ENCODE peak calls at places on chromosomes 5 and 9, in eight cellular contexts. I is A549, K is psoas muscle, M is K562, B is choroid plexus epithelial cell, N is fibroblast of pulmonary artery, W is fibroblast of the aortic adventitia, S is astrocyte of the spinal cord. P is an unnamed sample.

GRCh38 chr9:127877566-127877998 is at the start of gene AK1:
- DNase-seq in W (peak; percentile 53), N (peak; percentile 54), S (peak; percentile 51), B (peak; percentile 45), K (peak; percentile 83), M (peak; percentile 82), I (no peak), P (peak; percentile 85)

GRCh38 chr5:91150636-91151035 is 232.5 kb downstream of the ARRDC3 start:
- DNase-seq in W (no peak), K (no peak), B (no peak), S (no peak), M (no peak), N (no peak), I (no peak), P (no peak)

GRCh38 chr5:139146809-139147742 is 51.1 kb downstream of the SIL1 start:
- DNase-seq in I (no peak), M (no peak), S (no peak), B (peak; percentile 37), K (no peak), N (no peak), W (no peak), P (no peak)

GRCh38 chr5:165138261-165138660 is 1632.8 kb downstream of the MAT2B start:
- DNase-seq in N (no peak), S (peak; percentile 22), K (no peak), M (no peak), W (no peak), B (no peak), I (no peak), P (no peak)

GRCh38 chr9:10674586-10674985 is 61.8 kb upstream of the PTPRD start:
- DNase-seq in W (no peak), N (no peak), B (no peak), S (no peak), I (no peak), M (no peak), K (no peak), P (no peak)

GRCh38 chr9:14722391-14723035 is at the start of gene CER1:
- DNase-seq in B (no peak), I (no peak), M (no peak), W (no peak), N (no peak), S (no peak), K (no peak), P (no peak)

GRCh38 chr9:106755727-106756126 is 107.2 kb upstream of the ZNF462 start:
- DNase-seq in I (no peak), M (no peak), S (no peak), W (no peak), N (no peak), B (no peak), K (peak; percentile 18), P (no peak)

GRCh38 chr5:159022178-159022556 is 77.5 kb downstream of the EBF1 start:
- DNase-seq in B (peak; percentile 69), S (peak; percentile 73), M (no peak), N (peak; percentile 82), K (peak; percentile 39), I (no peak), W (peak; percentile 90), P (peak; percentile 93)

GRCh38 chr9:121021294-121021693 is 28.8 kb downstream of the C5 start:
- DNase-seq in W (no peak), M (no peak), N (no peak), I (no peak), S (no peak), B (no peak), K (no peak), P (peak; percentile 71)

GRCh38 chr5:111069839-111070238 is 1.7 kb upstream of the TSLP start:
- DNase-seq in M (no peak), N (peak; percentile 78), B (peak; percentile 72), I (no peak), W (peak; percentile 97), S (peak; percentile 51), K (no peak), P (peak; percentile 77)

GRCh38 chr5:53422539-53422938 is 57.9 kb upstream of the FST start:
- DNase-seq in I (no peak), M (no peak), S (peak; percentile 87), B (peak; percentile 79), K (no peak), N (peak; percentile 95), W (peak; percentile 82), P (peak; percentile 75)

GRCh38 chr9:73411494-73411893 is 259.8 kb downstream of the ANXA1 start:
- DNase-seq in K (no peak), S (no peak), N (no peak), M (no peak), W (no peak), I (no peak), B (peak; percentile 3), P (no peak)

GRCh38 chr5:148981353-148981752 is 81.5 kb downstream of the SH3TC2 start:
- DNase-seq in N (no peak), S (no peak), I (no peak), K (no peak), W (no peak), B (no peak), M (no peak), P (no peak)

GRCh38 chr5:151719228-151719861 is 32.6 kb upstream of the SPARC start:
- DNase-seq in W (peak; percentile 76), I (peak; percentile 33), M (no peak), S (no peak), K (no peak), B (peak; percentile 70), N (peak; percentile 74), P (no peak)

GRCh38 chr9:34370970-34371880 is 5.5 kb downstream of the MYORG start:
- DNase-seq in W (no peak), B (peak; percentile 12), I (no peak), N (no peak), M (no peak), S (no peak), K (no peak), P (no peak)

GRCh38 chr9:81266674-81267073 is 422.7 kb downstream of the TLE1 start:
- DNase-seq in B (peak; percentile 70), I (no peak), K (no peak), M (no peak), S (peak; percentile 33), N (peak; percentile 17), W (peak; percentile 2), P (peak; percentile 58)

GRCh38 chr5:66616495-66617222 is 20.5 kb downstream of the MAST4 start:
- DNase-seq in I (no peak), N (peak; percentile 56), B (no peak), K (no peak), W (peak; percentile 4), M (no peak), S (no peak), P (no peak)

GRCh38 chr9:85142461-85143401 is 473.2 kb downstream of the NTRK2 start:
- DNase-seq in N (peak; percentile 3), S (no peak), M (peak; percentile 4), B (no peak), K (peak; percentile 55), I (peak; percentile 16), W (peak; percentile 27), P (peak; percentile 29)

GRCh38 chr9:80387828-80388227 is 816.1 kb downstream of the TLE4 start:
- DNase-seq in K (no peak), I (no peak), B (no peak), S (no peak), W (no peak), N (no peak), M (no peak), P (no peak)

GRCh38 chr5:119179857-119180641 is 109.2 kb downstream of the DMXL1 start:
- DNase-seq in I (no peak), B (peak; percentile 53), N (no peak), K (no peak), S (peak; percentile 24), W (peak; percentile 2), M (no peak), P (peak; percentile 47)

GRCh38 chr9:77022783-77023440 is 3.5 kb downstream of the FOXB2 start:
- DNase-seq in S (no peak), K (no peak), W (no peak), M (no peak), B (no peak), N (no peak), I (no peak), P (no peak)
- TF ChIP-seq CTCF in S (peak; percentile 1), K (no peak), W (no peak), M (no peak), B (no peak), N (no peak), I (no peak), P (no peak)

GRCh38 chr9:12748016-12748415 is 26.8 kb upstream of the LURAP1L start:
- DNase-seq in S (peak; percentile 19), I (no peak), M (no peak), N (peak; percentile 36), K (no peak), W (peak; percentile 59), B (peak; percentile 31), P (peak; percentile 78)

GRCh38 chr9:12759767-12760166 is 15.1 kb upstream of the LURAP1L start:
- DNase-seq in M (no peak), S (peak; percentile 71), W (peak; percentile 69), K (no peak), N (peak; percentile 68), I (no peak), B (peak; percentile 57), P (peak; percentile 72)

GRCh38 chr9:12748954-12749353 is 25.9 kb upstream of the LURAP1L start:
- DNase-seq in W (no peak), K (no peak), I (no peak), S (no peak), M (no peak), N (no peak), B (no peak), P (no peak)

DNA sequence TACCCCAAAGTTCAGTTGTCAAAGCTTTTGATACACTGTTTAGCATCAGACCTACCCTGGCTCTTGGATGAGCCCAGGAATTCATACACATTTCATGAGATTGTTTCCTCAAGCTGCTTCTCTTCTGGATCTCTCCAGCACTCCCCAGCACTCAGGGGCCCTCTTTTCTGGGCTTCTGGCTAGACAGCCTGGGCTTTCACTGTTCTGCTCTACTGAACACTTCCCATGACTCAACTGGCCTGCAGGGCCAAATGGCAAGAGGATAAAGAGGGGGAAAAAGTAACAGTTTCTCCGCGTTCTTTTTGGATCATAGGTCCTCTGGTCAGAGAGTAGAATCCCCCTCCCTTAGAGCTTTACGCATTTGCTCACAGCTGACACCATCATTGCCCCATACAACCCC is 20.9 kb upstream of the LURAP1L start:
- DNase-seq in W (no peak), M (no peak), S (no peak), I (no peak), K (no peak), N (no peak), B (no peak), P (no peak)
- H3K4me3 ChIP-seq in W (no peak overlapping the region), M (no peak overlapping the region), S (no peak overlapping the region), I (no peak overlapping the region), K (no peak overlapping the region), N (no peak overlapping the region), B (no peak overlapping the region), P (no peak overlapping the region)

DNA sequence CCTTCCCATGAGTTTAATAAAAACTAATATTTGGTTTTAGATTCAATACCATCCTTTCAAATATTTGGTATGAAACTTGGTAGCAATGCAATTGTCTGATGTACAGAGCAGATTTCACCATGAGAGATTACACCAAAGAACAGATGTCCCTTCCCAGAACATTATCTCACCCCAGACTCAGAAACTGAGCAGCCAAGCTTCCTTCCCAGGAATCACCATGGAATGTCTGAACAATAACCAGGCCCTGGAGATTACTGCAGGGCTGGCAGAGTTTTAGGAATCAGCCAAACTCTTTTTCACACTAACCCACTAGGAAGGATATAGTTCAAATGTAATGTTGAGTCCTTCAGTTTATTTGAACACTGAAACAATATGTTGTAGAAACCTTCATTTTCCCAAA is 23.9 kb downstream of the CLTA start:
- DNase-seq in K (no peak), S (no peak), N (peak; percentile 74), W (peak; percentile 87), M (no peak), I (no peak), B (peak; percentile 33), P (peak; percentile 77)
- TF ChIP-seq CTCF in K (no peak), S (no peak), N (no peak), W (no peak), M (no peak), I (no peak), B (no peak), P (no peak)

GRCh38 chr9:125961037-125961436 is 213.9 kb downstream of the PBX3 start:
- DNase-seq in K (no peak), S (peak; percentile 59), M (no peak), I (no peak), B (peak; percentile 47), N (no peak), W (no peak), P (no peak)
- H3K4me3 ChIP-seq in K (no peak overlapping the region), S (no peak overlapping the region), M (no peak overlapping the region), I (no peak overlapping the region), B (no peak overlapping the region), N (no peak overlapping the region), W (no peak overlapping the region), P (no peak overlapping the region)

P was measured in foreskin fibroblast.